ENCODE peak calls at places on chromosomes 2 and 18, in ten cellular contexts. C, U, O, I, W, D, T, J, H and K are unnamed samples.

GRCh38 chr2:57180042-57180567 is 866.5 kb upstream of the VRK2 start:
- DNase-seq in W (peak), O (no peak), H (no peak), C (peak), U (no peak), D (no peak), J (no peak), I (no peak), T (no peak), K (peak)

GRCh38 chr2:234677758-234678538 is 181.1 kb upstream of the ARL4C start:
- DNase-seq in U (no peak), H (no peak), C (no peak), I (no peak), T (no peak), O (no peak), W (peak), D (no peak), J (peak), K (peak)

GRCh38 chr2:8515390-8515761 is 166.5 kb upstream of the ID2 start:
- DNase-seq in J (no peak), I (peak), C (no peak), H (no peak), O (no peak), T (no peak), D (no peak), U (no peak), W (no peak), K (no peak)

GRCh38 chr2:101516833-101517690 is 42.1 kb upstream of the RFX8 start:
- DNase-seq in O (no peak), W (peak), J (peak), C (peak), U (no peak), T (no peak), H (no peak), I (no peak), D (no peak), K (peak)

GRCh38 chr2:28623582-28624405 is 127.8 kb upstream of the PPP1CB start:
- DNase-seq in W (no peak), H (no peak), C (no peak), D (no peak), I (peak), U (no peak), O (no peak), T (no peak), J (no peak), K (no peak)

GRCh38 chr2:188746727-188747126 is 227.4 kb upstream of the COL3A1 start:
- DNase-seq in D (no peak), I (no peak), O (no peak), W (peak), H (no peak), J (no peak), T (no peak), C (no peak), U (no peak), K (peak)

GRCh38 chr18:51195086-51195601 is 2.3 kb downstream of the MEX3C start:
- DNase-seq in C (no peak), U (no peak), I (no peak), H (no peak), D (no peak), O (no peak), W (no peak), T (no peak), J (no peak), K (no peak)

GRCh38 chr2:118224144-118224887 is 136.0 kb downstream of the INSIG2 start:
- DNase-seq in D (peak), H (no peak), T (no peak), O (peak), C (no peak), I (peak), W (no peak), J (no peak), U (peak), K (peak)

GRCh38 chr2:196804381-196804780 is 4.8 kb downstream of the C2orf66 start:
- DNase-seq in J (no peak), U (no peak), H (no peak), T (no peak), D (no peak), W (no peak), C (no peak), I (no peak), O (no peak), K (no peak)

GRCh38 chr2:7838636-7839035 is 843.2 kb upstream of the ID2 start:
- DNase-seq in W (no peak), I (no peak), D (no peak), O (no peak), H (no peak), J (no peak), U (no peak), C (no peak), T (no peak), K (no peak)

GRCh38 chr18:34957864-34958259 is 83.4 kb upstream of the MAPRE2 start:
- DNase-seq in J (no peak), D (no peak), U (no peak), I (no peak), O (no peak), H (no peak), C (no peak), T (no peak), W (no peak), K (no peak)

GRCh38 chr18:13254971-13255927 is 36.7 kb downstream of the LDLRAD4 start:
- DNase-seq in T (no peak), U (no peak), I (no peak), D (no peak), H (no peak), J (no peak), O (no peak), C (no peak), W (no peak), K (no peak)

GRCh38 chr2:190571666-190572065 is 37.1 kb upstream of the NEMP2 start:
- DNase-seq in J (no peak), C (no peak), I (no peak), O (no peak), D (no peak), T (no peak), W (peak), H (no peak), U (no peak), K (no peak)

GRCh38 chr18:27778441-27778840 is 398.5 kb downstream of the CDH2 start:
- DNase-seq in I (no peak), J (peak), C (no peak), D (no peak), H (no peak), O (no peak), W (peak), T (no peak), U (no peak), K (peak)

GRCh38 chr2:128549094-128549493 is 230.4 kb upstream of the HS6ST1 start:
- DNase-seq in O (no peak), I (no peak), W (no peak), D (no peak), C (no peak), J (no peak), H (no peak), U (no peak), T (no peak), K (peak)

GRCh38 chr2:106990307-106990706 is 104.3 kb upstream of the ST6GAL2 start:
- DNase-seq in H (no peak), C (peak), O (no peak), J (no peak), U (no peak), T (no peak), D (no peak), W (peak), I (no peak), K (peak)

GRCh38 chr2:95329891-95330822 is 33.0 kb downstream of the KCNIP3 start:
- DNase-seq in D (no peak), T (no peak), I (no peak), H (no peak), J (no peak), O (peak), C (no peak), W (no peak), U (no peak), K (no peak)

GRCh38 chr18:39274535-39274934 is 1708.9 kb upstream of the CELF4 start:
- DNase-seq in U (no peak), W (peak), T (no peak), I (no peak), H (no peak), J (no peak), D (no peak), C (no peak), O (no peak), K (peak)

GRCh38 chr2:233026211-233026813 is 6.2 kb upstream of the NEU2 start:
- DNase-seq in W (peak), I (no peak), J (peak), O (no peak), U (no peak), H (no peak), T (no peak), D (no peak), C (peak), K (peak)

GRCh38 chr2:120299024-120299423 is 46.4 kb downstream of the RALB start:
- DNase-seq in W (no peak), T (no peak), H (no peak), J (no peak), O (no peak), D (no peak), C (no peak), U (no peak), I (no peak), K (no peak)

GRCh38 chr18:22609642-22610041 is 191.9 kb upstream of the CTAGE1 start:
- DNase-seq in W (peak), I (peak), J (peak), U (peak), C (no peak), H (no peak), O (no peak), T (no peak), D (no peak), K (peak)

GRCh38 chr2:226583715-226584114 is 215.9 kb downstream of the IRS1 start:
- DNase-seq in U (no peak), I (no peak), T (peak), O (no peak), H (no peak), C (peak), W (peak), D (no peak), J (peak), K (peak)

GRCh38 chr2:60519259-60519863 is 34.1 kb downstream of the BCL11A start:
- DNase-seq in J (no peak), D (no peak), T (no peak), H (no peak), C (no peak), I (no peak), W (no peak), U (no peak), O (no peak), K (no peak)

GRCh38 chr2:232013701-232014353 is 52.3 kb downstream of the DIS3L2 start:
- DNase-seq in I (no peak), C (peak), O (no peak), J (no peak), W (peak), T (peak), U (no peak), D (no peak), H (no peak), K (peak)

GRCh38 chr18:49055787-49056186 is 105.0 kb upstream of the SMAD7 start:
- DNase-seq in I (peak), O (no peak), J (no peak), H (no peak), U (peak), C (peak), W (peak), T (no peak), D (no peak), K (peak)

GRCh38 chr2:98508690-98509054 is 64.0 kb downstream of the INPP4A start:
- DNase-seq in U (no peak), W (peak), T (no peak), O (no peak), C (no peak), I (peak), J (no peak), H (no peak), D (no peak), K (peak)

GRCh38 chr2:148642891-148643416 is 1.6 kb upstream of the EPC2 start:
- DNase-seq in C (no peak), O (no peak), J (peak), U (no peak), W (peak), D (no peak), T (no peak), I (no peak), H (no peak), K (peak)

GRCh38 chr18:3012306-3012919 is 531 bp downstream of the LPIN2 start:
- DNase-seq in O (peak), H (no peak), W (no peak), U (peak), D (peak), I (peak), J (peak), T (no peak), C (no peak), K (peak)

GRCh38 chr2:149716687-149717086 is 129.1 kb upstream of the MMADHC start:
- DNase-seq in W (no peak), I (no peak), T (no peak), O (no peak), C (no peak), J (no peak), D (no peak), H (no peak), U (no peak), K (peak)

GRCh38 chr18:12359515-12359927 is 17.5 kb downstream of the AFG3L2 start:
- DNase-seq in U (no peak), D (no peak), T (no peak), I (no peak), O (peak), H (no peak), W (peak), C (no peak), J (no peak), K (peak)

GRCh38 chr2:240818543-240819403 is 1.2 kb downstream of the KIF1A start:
- DNase-seq in H (no peak), O (peak), T (no peak), C (no peak), U (no peak), W (no peak), D (peak), J (no peak), I (no peak), K (no peak)

GRCh38 chr18:9188359-9189231 is 52.0 kb downstream of the ANKRD12 start:
- DNase-seq in C (no peak), H (no peak), O (no peak), D (no peak), W (no peak), U (no peak), J (no peak), I (no peak), T (no peak), K (no peak)
- TF ChIP-seq CTCF in C (no peak), H (no peak), O (no peak), D (no peak), W (no peak), U (no peak), J (no peak), I (no peak), T (no peak), K (no peak)

DNA sequence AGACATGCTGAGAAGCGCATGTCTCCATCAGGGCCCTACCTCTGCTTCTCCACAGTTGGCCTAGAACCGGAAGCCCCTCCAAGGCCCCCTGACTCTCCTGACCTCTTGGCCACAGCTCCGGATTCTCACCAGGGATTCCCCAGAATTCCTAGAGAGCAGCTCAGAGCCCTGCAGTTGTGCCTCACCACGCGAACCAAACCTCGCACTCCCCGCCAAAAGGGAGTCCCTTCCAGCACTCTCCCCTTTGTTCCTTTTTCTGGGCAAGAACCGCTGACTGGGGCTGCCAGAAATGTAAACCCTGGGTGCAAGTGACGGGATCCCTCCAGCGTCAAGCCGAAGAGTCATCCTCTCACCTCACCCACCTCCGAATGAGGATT is 36.7 kb downstream of the AFF3 start:
- DNase-seq in J (no peak), U (no peak), C (no peak), D (peak), H (no peak), W (no peak), O (no peak), T (no peak), I (no peak), K (peak)
- TF ChIP-seq CTCF in J (no peak), U (no peak), C (no peak), D (no peak), H (no peak), W (no peak), O (no peak), T (no peak), I (no peak), K (no peak)

GRCh38 chr2:71605173-71605641 is 151.8 kb downstream of the DYSF start:
- DNase-seq in W (peak), C (no peak), I (no peak), D (peak), T (no peak), U (peak), H (peak), J (no peak), O (no peak), K (no peak)

GRCh38 chr2:71604709-71605085 is 151.3 kb downstream of the DYSF start:
- DNase-seq in I (no peak), H (peak), O (no peak), D (peak), J (no peak), W (no peak), C (no peak), T (no peak), U (peak), K (no peak)

GRCh38 chr2:71602581-71602980 is 149.2 kb downstream of the DYSF start:
- DNase-seq in D (no peak), O (peak), T (no peak), C (no peak), J (no peak), I (no peak), W (no peak), U (peak), H (no peak), K (no peak)

GRCh38 chr2:71603311-71603794 is 150.0 kb downstream of the DYSF start:
- DNase-seq in D (peak), C (no peak), I (peak), O (peak), J (no peak), H (peak), U (peak), W (peak), T (no peak), K (no peak)

DNA sequence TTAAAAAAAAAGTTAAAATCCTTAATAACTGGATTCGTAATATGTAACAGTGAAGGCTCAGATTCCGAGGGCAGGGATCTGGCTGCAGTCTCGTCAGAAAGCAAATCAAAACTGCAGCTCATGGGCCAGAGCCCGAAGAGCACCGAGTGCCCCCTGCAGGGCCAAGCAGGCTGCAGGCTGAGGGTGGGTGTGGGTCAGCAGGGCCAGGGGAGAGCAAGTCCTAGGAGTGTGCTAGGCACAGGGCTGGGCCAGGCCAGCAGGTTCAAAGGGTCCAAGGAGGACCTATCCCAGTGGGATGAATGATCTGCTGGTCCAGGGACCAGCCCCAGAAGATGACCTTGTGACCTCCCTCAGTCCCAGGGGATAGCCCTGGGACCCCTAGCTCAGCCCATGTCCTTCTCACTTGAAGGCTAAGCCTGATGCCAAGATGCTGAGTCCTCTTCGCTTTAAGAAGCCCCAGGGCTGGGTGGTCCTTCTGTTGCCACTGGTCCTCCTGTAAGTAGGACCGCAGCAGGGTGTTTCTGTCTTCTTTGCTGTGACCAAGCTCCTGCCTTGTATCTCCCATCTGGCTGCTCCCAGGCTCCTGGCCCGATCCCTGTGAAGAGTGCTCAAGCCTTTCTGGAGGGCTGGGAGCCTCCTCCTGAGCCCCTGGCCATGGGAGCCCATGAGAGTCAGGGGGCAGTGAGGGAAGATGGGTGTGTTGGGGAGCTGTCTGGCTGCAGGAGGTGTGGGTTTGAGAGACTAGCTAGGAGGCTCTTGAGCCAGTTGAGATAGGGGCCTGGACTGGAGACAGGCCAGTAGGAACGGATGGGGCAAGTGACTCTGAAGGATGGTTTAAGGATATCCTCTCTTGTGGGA is 150.7 kb downstream of the DYSF start:
- DNase-seq in I (no peak), T (no peak), W (no peak), J (no peak), C (no peak), O (peak), U (peak), D (peak), H (peak), K (no peak)
- TF ChIP-seq CTCF in I (no peak), T (peak), W (peak), J (no peak), C (no peak), O (no peak), U (no peak), D (no peak), H (no peak), K (no peak)

GRCh38 chr2:219618733-219619122 is 8.7 kb upstream of the SLC4A3 start:
- DNase-seq in C (no peak), H (no peak), J (no peak), U (no peak), T (no peak), O (no peak), I (no peak), W (no peak), D (no peak), K (no peak)

GRCh38 chr2:219620546-219620945 is 6.9 kb upstream of the SLC4A3 start:
- DNase-seq in W (no peak), O (no peak), D (no peak), I (no peak), H (no peak), T (no peak), U (no peak), C (no peak), J (no peak), K (no peak)

GRCh38 chr2:219622472-219622871 is 5.0 kb upstream of the SLC4A3 start:
- DNase-seq in U (no peak), W (no peak), H (no peak), J (no peak), O (no peak), C (no peak), D (no peak), T (no peak), I (no peak), K (no peak)

GRCh38 chr2:219616550-219616949 is 10.9 kb upstream of the SLC4A3 start:
- DNase-seq in I (no peak), O (no peak), J (no peak), T (no peak), C (no peak), H (no peak), U (no peak), D (no peak), W (no peak), K (no peak)

GRCh38 chr2:219619235-219619634 is 8.2 kb upstream of the SLC4A3 start:
- DNase-seq in J (no peak), W (no peak), D (no peak), H (no peak), U (no peak), O (no peak), C (no peak), T (no peak), I (no peak), K (no peak)
- TF ChIP-seq CTCF in J (no peak), W (no peak), D (peak), H (no peak), U (no peak), O (no peak), C (no peak), T (no peak), I (no peak), K (peak)

GRCh38 chr2:79982445-79982844 is 322.1 kb downstream of the LRRTM1 start:
- DNase-seq in W (no peak), H (no peak), T (no peak), C (no peak), O (no peak), D (peak), I (peak), J (peak), U (no peak), K (no peak)
- TF ChIP-seq CTCF in W (peak), H (no peak), T (no peak), C (peak), O (no peak), D (peak), I (peak), J (no peak), U (no peak), K (no peak)